ENCODE peak calls at places on chromosomes 6 and 20, in five cellular contexts. One of them, this sample, is unnamed.
A peak's percentile ranks its signal among the peaks of the same experiment; 100 is the strongest.

GRCh38 chr6:134175532-134176282 is 123.3 kb upstream of the SLC2A12 start:
- DNase-seq in aorta: peak; percentile 94
- DNase-seq in AG10803: peak; percentile 71
- DNase-seq in heart left ventricle: peak; percentile 87
- DNase-seq in HS-27A: peak; percentile 59
- DNase-seq in this sample: peak; percentile 82

GRCh38 chr6:103344554-103345163 is 1515.1 kb downstream of the HACE1 start:
- DNase-seq in aorta: no peak
- DNase-seq in AG10803: no peak
- DNase-seq in heart left ventricle: no peak
- DNase-seq in HS-27A: no peak
- DNase-seq in this sample: no peak

GRCh38 chr6:137834508-137834907 is 32.6 kb upstream of the TNFAIP3 start:
- DNase-seq in aorta: no peak
- DNase-seq in AG10803: no peak
- DNase-seq in heart left ventricle: no peak
- DNase-seq in HS-27A: no peak
- DNase-seq in this sample: no peak

GRCh38 chr6:3423439-3424184 is 33.2 kb downstream of the SLC22A23 start:
- DNase-seq in aorta: no peak
- DNase-seq in AG10803: no peak
- DNase-seq in heart left ventricle: no peak
- DNase-seq in HS-27A: no peak
- DNase-seq in this sample: no peak

GRCh38 chr6:105644073-105644489 is 241.2 kb upstream of the PREP start:
- DNase-seq in aorta: no peak
- DNase-seq in AG10803: no peak
- DNase-seq in heart left ventricle: no peak
- DNase-seq in HS-27A: no peak
- DNase-seq in this sample: no peak

GRCh38 chr20:12827796-12828406 is 180.9 kb upstream of the SPTLC3 start:
- DNase-seq in aorta: no peak
- DNase-seq in AG10803: no peak
- DNase-seq in heart left ventricle: no peak
- DNase-seq in HS-27A: no peak
- DNase-seq in this sample: no peak

GRCh38 chr6:169960531-169960890 is 209.1 kb downstream of the ERMARD start:
- DNase-seq in aorta: peak; percentile 61
- DNase-seq in AG10803: no peak
- DNase-seq in heart left ventricle: no peak
- DNase-seq in HS-27A: no peak
- DNase-seq in this sample: no peak

GRCh38 chr6:44297063-44298038 is 15.8 kb downstream of the AARS2 start:
- DNase-seq in aorta: peak; percentile 80
- DNase-seq in AG10803: peak; percentile 22
- DNase-seq in heart left ventricle: peak; percentile 37
- DNase-seq in HS-27A: no peak
- DNase-seq in this sample: no peak

GRCh38 chr20:61819921-61820825 is 245.5 kb downstream of the TAF4 start:
- DNase-seq in aorta: no peak
- DNase-seq in AG10803: no peak
- DNase-seq in heart left ventricle: no peak
- DNase-seq in HS-27A: no peak
- DNase-seq in this sample: no peak

GRCh38 chr6:122947355-122947754 is 48.7 kb upstream of the CLVS2 start:
- DNase-seq in aorta: no peak
- DNase-seq in AG10803: no peak
- DNase-seq in heart left ventricle: no peak
- DNase-seq in HS-27A: no peak
- DNase-seq in this sample: no peak

GRCh38 chr6:125868252-125868651 is 77.5 kb downstream of the NCOA7 start:
- DNase-seq in aorta: no peak
- DNase-seq in AG10803: peak; percentile 62
- DNase-seq in heart left ventricle: no peak
- DNase-seq in HS-27A: no peak
- DNase-seq in this sample: no peak

GRCh38 chr6:19320066-19320465 is 517.1 kb upstream of the ID4 start:
- DNase-seq in aorta: no peak
- DNase-seq in AG10803: no peak
- DNase-seq in heart left ventricle: no peak
- DNase-seq in HS-27A: no peak
- DNase-seq in this sample: no peak

GRCh38 chr6:96659084-96659845 is 96.3 kb downstream of the FHL5 start:
- DNase-seq in aorta: no peak
- DNase-seq in AG10803: no peak
- DNase-seq in heart left ventricle: no peak
- DNase-seq in HS-27A: no peak
- DNase-seq in this sample: no peak

GRCh38 chr20:15310361-15310760 is 972.9 kb upstream of the FLRT3 start:
- DNase-seq in aorta: no peak
- DNase-seq in AG10803: no peak
- DNase-seq in heart left ventricle: no peak
- DNase-seq in HS-27A: no peak
- DNase-seq in this sample: no peak

This sample was measured in sciatic nerve.